ENCODE peak calls at places on chromosomes 1 and 21, in four cellular contexts. One of them, this sample, is unnamed. For H3K27me3 and H3K4me1, the result is how much of the 10 kb centered on the place peaks cover.

GRCh38 chr1:65148548-65149390 is 766 bp downstream of the AK4 start:
- DNase-seq in endothelial cell of umbilical vein: peak
- DNase-seq in HCT116: no peak
- DNase-seq in K562: peak
- DNase-seq in this sample: peak

GRCh38 chr1:212980123-212980800 is 29.9 kb downstream of the VASH2 start:
- DNase-seq in endothelial cell of umbilical vein: no peak
- DNase-seq in HCT116: no peak
- DNase-seq in K562: no peak
- DNase-seq in this sample: peak

GRCh38 chr1:29650041-29650400 is 413.7 kb downstream of the PTPRU start:
- DNase-seq in endothelial cell of umbilical vein: no peak
- DNase-seq in HCT116: no peak
- DNase-seq in K562: no peak
- DNase-seq in this sample: peak

GRCh38 chr1:156126701-156127534 is 12.4 kb downstream of the LMNA start:
- DNase-seq in endothelial cell of umbilical vein: peak
- DNase-seq in HCT116: peak
- DNase-seq in K562: no peak
- DNase-seq in this sample: peak

GRCh38 chr21:15063081-15063820 is 1.5 kb downstream of the NRIP1 start:
- DNase-seq in endothelial cell of umbilical vein: peak
- DNase-seq in HCT116: no peak
- DNase-seq in K562: no peak
- DNase-seq in this sample: peak

GRCh38 chr1:245288796-245289195 is 134.0 kb downstream of the KIF26B start:
- DNase-seq in endothelial cell of umbilical vein: no peak
- DNase-seq in HCT116: peak
- DNase-seq in K562: no peak
- DNase-seq in this sample: no peak

GRCh38 chr21:34690793-34691175 is 22.0 kb downstream of the CLIC6 start:
- DNase-seq in endothelial cell of umbilical vein: no peak
- DNase-seq in HCT116: no peak
- DNase-seq in K562: no peak
- DNase-seq in this sample: no peak

GRCh38 chr1:54500030-54500389 is 48.0 kb upstream of the ACOT11 start:
- DNase-seq in endothelial cell of umbilical vein: no peak
- DNase-seq in HCT116: no peak
- DNase-seq in K562: no peak
- DNase-seq in this sample: no peak

GRCh38 chr21:33362044-33362555 is 37.3 kb downstream of the IFNAR1 start:
- DNase-seq in endothelial cell of umbilical vein: no peak
- DNase-seq in HCT116: no peak
- DNase-seq in K562: no peak
- DNase-seq in this sample: no peak

GRCh38 chr1:1753607-1754005 is 24.7 kb downstream of the NADK start:
- DNase-seq in endothelial cell of umbilical vein: no peak
- DNase-seq in HCT116: no peak
- DNase-seq in K562: no peak
- DNase-seq in this sample: no peak

GRCh38 chr1:214029796-214030195 is 42.0 kb downstream of the PROX1 start:
- DNase-seq in endothelial cell of umbilical vein: no peak
- DNase-seq in HCT116: no peak
- DNase-seq in K562: no peak
- DNase-seq in this sample: peak

GRCh38 chr1:212104586-212105282 is 69.2 kb downstream of the DTL start:
- DNase-seq in endothelial cell of umbilical vein: no peak
- DNase-seq in HCT116: no peak
- DNase-seq in K562: no peak
- DNase-seq in this sample: peak

GRCh38 chr1:93960641-93961147 is 51.5 kb upstream of the GCLM start:
- DNase-seq in endothelial cell of umbilical vein: no peak
- DNase-seq in HCT116: no peak
- DNase-seq in K562: no peak
- DNase-seq in this sample: peak

DNA sequence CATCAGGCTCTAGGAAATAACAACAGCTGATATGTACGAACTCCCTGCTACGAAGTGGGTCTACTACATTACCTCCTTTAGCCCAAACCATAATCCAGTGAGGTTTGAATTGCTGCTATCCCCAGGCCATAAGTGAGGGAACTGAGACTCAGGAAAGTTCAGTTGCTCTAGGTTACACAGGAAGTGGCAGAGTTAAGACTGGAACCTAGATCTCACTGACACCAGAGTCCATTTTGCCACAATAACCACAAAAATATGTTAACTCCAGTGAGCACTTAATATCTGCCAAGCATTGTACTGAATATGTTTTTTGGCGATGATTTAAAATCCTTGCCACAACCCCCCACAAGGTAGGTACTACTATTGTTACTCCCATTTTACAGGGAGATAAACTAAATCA is 8.9 kb upstream of the TADA1 start:
- DNase-seq in endothelial cell of umbilical vein: no peak
- DNase-seq in HCT116: no peak
- DNase-seq in K562: no peak
- DNase-seq in this sample: no peak
- H3K27me3 ChIP-seq in endothelial cell of umbilical vein: under half
- H3K27me3 ChIP-seq in HCT116: under half
- H3K27me3 ChIP-seq in K562: under half
- H3K27me3 ChIP-seq in this sample: under half

GRCh38 chr1:234620786-234621468 is 10.9 kb upstream of the IRF2BP2 start:
- DNase-seq in endothelial cell of umbilical vein: no peak
- DNase-seq in HCT116: no peak
- DNase-seq in K562: no peak
- DNase-seq in this sample: no peak

GRCh38 chr1:234619071-234619480 is 9.1 kb upstream of the IRF2BP2 start:
- DNase-seq in endothelial cell of umbilical vein: peak
- DNase-seq in HCT116: no peak
- DNase-seq in K562: no peak
- DNase-seq in this sample: no peak

GRCh38 chr1:234621657-234622335 is 11.8 kb upstream of the IRF2BP2 start:
- DNase-seq in endothelial cell of umbilical vein: no peak
- DNase-seq in HCT116: no peak
- DNase-seq in K562: no peak
- DNase-seq in this sample: peak

GRCh38 chr1:234619794-234620247 is 9.8 kb upstream of the IRF2BP2 start:
- DNase-seq in endothelial cell of umbilical vein: no peak
- DNase-seq in HCT116: no peak
- DNase-seq in K562: no peak
- DNase-seq in this sample: peak

DNA sequence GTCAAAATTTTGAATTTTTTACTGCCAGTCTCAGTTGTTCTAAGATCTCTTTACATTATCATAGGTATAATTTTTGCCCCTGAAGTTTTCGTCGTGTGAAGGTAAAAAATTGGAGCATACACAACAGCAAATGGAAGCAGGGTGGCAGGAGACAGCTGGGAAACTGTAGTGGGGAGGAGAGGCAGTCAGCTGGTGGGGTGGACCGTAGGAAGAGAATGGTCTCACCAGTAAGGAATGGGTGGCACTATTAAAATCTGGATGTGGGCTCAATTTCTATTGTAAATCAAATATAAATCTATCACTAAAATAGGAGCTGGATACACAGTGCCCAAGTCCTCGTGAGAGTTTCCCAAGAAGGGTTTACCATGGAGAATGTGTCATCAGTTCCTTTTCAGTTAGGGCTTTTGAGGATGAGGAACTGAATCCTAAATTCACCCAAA is 10.3 kb upstream of the IRF2BP2 start:
- DNase-seq in endothelial cell of umbilical vein: no peak
- DNase-seq in HCT116: no peak
- DNase-seq in K562: no peak
- DNase-seq in this sample: no peak
- H3K4me1 ChIP-seq in endothelial cell of umbilical vein: under half
- H3K4me1 ChIP-seq in HCT116: under half
- H3K4me1 ChIP-seq in K562: under half
- H3K4me1 ChIP-seq in this sample: half or more

DNA sequence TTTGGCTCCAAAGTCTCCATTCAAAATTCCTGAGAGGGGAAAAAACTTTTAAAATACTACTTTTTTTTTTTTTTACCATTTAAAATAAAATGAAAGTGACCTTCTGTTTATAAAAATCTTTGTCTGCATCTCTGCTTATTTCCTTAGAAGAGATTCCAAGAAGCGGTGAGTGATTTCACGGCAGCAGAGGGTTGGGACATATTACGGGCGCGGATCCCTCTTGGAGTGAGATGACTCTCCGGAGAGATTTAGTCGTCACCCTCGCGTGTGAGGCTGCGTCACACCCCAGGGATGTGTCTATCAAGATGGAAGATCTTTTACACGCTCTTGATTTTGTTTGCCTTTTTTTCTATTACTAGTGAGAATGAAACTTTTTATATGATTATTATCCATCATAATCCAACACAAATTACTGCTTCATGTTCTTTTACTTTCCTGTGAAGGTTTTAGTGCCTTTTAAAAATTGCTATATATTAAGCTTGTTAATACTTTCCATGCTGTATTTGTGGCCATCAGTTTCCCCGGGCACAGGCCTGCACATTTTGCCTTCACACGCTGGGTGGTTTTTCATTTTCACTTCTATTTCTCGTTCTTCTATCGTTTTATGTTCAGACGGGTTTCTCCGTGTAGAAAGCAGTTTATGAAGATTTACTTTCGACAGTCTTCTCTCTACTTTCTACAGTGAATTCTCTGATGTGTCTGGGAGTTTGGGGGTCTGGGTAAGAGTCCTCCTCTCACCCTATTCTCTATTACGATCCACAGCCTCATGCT is 9.7 kb downstream of the RUNX3 start:
- DNase-seq in endothelial cell of umbilical vein: no peak
- DNase-seq in HCT116: no peak
- DNase-seq in K562: peak
- DNase-seq in this sample: peak
- H3K27me3 ChIP-seq in endothelial cell of umbilical vein: under half
- H3K27me3 ChIP-seq in HCT116: under half
- H3K27me3 ChIP-seq in K562: half or more
- H3K27me3 ChIP-seq in this sample: under half

GRCh38 chr1:201750934-201751333 is 78.0 kb upstream of the IPO9 start:
- DNase-seq in endothelial cell of umbilical vein: peak
- DNase-seq in HCT116: no peak
- DNase-seq in K562: no peak
- DNase-seq in this sample: peak
- H3K4me1 ChIP-seq in endothelial cell of umbilical vein: half or more
- H3K4me1 ChIP-seq in HCT116: under half
- H3K4me1 ChIP-seq in K562: under half
- H3K4me1 ChIP-seq in this sample: half or more

DNA sequence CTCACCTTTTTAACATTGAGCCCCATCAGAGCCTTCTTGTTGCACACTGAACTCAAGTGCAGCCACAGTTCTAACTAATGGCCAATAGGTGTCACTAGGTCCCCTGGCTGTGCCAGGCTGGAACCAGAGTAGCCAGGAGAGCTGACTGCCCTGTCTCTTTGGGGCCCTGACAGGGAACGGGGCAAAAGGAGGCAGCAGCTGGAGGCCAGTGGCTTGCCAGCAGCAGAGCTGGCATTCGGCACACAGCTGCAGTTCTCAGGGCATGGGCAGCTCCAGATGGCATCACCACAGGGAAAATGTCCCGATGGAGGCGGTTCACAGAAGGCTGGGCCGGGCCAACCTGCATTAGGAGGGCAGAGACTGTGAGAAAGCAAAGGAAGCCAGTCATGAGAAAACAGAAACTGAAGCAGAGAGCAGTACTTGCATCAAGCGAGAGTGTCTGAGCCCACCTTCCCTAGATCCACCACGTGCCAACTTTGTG is 188.6 kb downstream of the FCRL5 start:
- DNase-seq in endothelial cell of umbilical vein: peak
- DNase-seq in HCT116: peak
- DNase-seq in K562: peak
- DNase-seq in this sample: peak
- H3K27me3 ChIP-seq in endothelial cell of umbilical vein: under half
- H3K27me3 ChIP-seq in HCT116: under half
- H3K27me3 ChIP-seq in K562: under half
- H3K27me3 ChIP-seq in this sample: under half

GRCh38 chr1:223011230-223011856 is 131.7 kb downstream of the TLR5 start:
- DNase-seq in endothelial cell of umbilical vein: no peak
- DNase-seq in HCT116: no peak
- DNase-seq in K562: no peak
- DNase-seq in this sample: no peak
- H3K4me1 ChIP-seq in endothelial cell of umbilical vein: under half
- H3K4me1 ChIP-seq in HCT116: under half
- H3K4me1 ChIP-seq in K562: under half
- H3K4me1 ChIP-seq in this sample: under half

GRCh38 chr1:184973308-184974085 is 811 bp downstream of the NIBAN1 start:
- DNase-seq in endothelial cell of umbilical vein: peak
- DNase-seq in HCT116: no peak
- DNase-seq in K562: peak
- DNase-seq in this sample: peak
- H3K27me3 ChIP-seq in endothelial cell of umbilical vein: under half
- H3K27me3 ChIP-seq in HCT116: under half
- H3K27me3 ChIP-seq in K562: under half
- H3K27me3 ChIP-seq in this sample: under half

GRCh38 chr1:220881918-220882891 is 3.0 kb downstream of the HLX start:
- DNase-seq in endothelial cell of umbilical vein: no peak
- DNase-seq in HCT116: no peak
- DNase-seq in K562: no peak
- DNase-seq in this sample: peak
- H3K4me1 ChIP-seq in endothelial cell of umbilical vein: under half
- H3K4me1 ChIP-seq in HCT116: under half
- H3K4me1 ChIP-seq in K562: under half
- H3K4me1 ChIP-seq in this sample: under half

GRCh38 chr1:223417444-223417843 is 24.2 kb downstream of the CCDC185 start:
- DNase-seq in endothelial cell of umbilical vein: no peak
- DNase-seq in HCT116: no peak
- DNase-seq in K562: no peak
- DNase-seq in this sample: no peak
- H3K27me3 ChIP-seq in endothelial cell of umbilical vein: under half
- H3K27me3 ChIP-seq in HCT116: under half
- H3K27me3 ChIP-seq in K562: under half
- H3K27me3 ChIP-seq in this sample: under half

GRCh38 chr1:21903638-21904474 is 33.3 kb downstream of the HSPG2 start:
- DNase-seq in endothelial cell of umbilical vein: peak
- DNase-seq in HCT116: no peak
- DNase-seq in K562: peak
- DNase-seq in this sample: no peak
- H3K4me1 ChIP-seq in endothelial cell of umbilical vein: half or more
- H3K4me1 ChIP-seq in HCT116: under half
- H3K4me1 ChIP-seq in K562: half or more
- H3K4me1 ChIP-seq in this sample: half or more